ENCODE peak calls at places on chromosomes 7 and 10, in eight cellular contexts. G, L, V, K, H, I, X and O are unnamed samples.

GRCh38 chr7:92330835-92331438 is 85.2 kb downstream of the ANKIB1 start:
- DNase-seq in V (no peak), K (no peak), H (no peak), I (no peak), L (no peak), X (no peak), G (no peak), O (no peak)

GRCh38 chr7:40747856-40748255 is 613.1 kb downstream of the SUGCT start:
- DNase-seq in L (no peak), V (no peak), K (no peak), I (peak; percentile 68), G (no peak), H (no peak), X (no peak), O (no peak)

GRCh38 chr7:4151524-4151923 is 530.6 kb upstream of the FOXK1 start:
- DNase-seq in K (no peak), V (no peak), L (no peak), X (no peak), H (no peak), G (no peak), I (no peak), O (no peak)

GRCh38 chr10:113960617-113961260 is 82.9 kb upstream of the ADRB1 start:
- DNase-seq in K (no peak), G (no peak), L (peak; percentile 30), X (peak; percentile 90), V (no peak), H (no peak), I (peak; percentile 2), O (no peak)

GRCh38 chr7:363626-364025 is 73.7 kb downstream of the FOXL3 start:
- DNase-seq in X (no peak), K (no peak), H (no peak), G (no peak), V (no peak), L (no peak), I (no peak), O (no peak)

GRCh38 chr7:155580367-155580766 is 34.0 kb upstream of the CNPY1 start:
- DNase-seq in K (no peak), V (no peak), G (no peak), I (no peak), L (no peak), X (no peak), H (no peak), O (no peak)

GRCh38 chr7:567305-567883 is 47.7 kb upstream of the PDGFA start:
- DNase-seq in L (no peak), K (no peak), H (no peak), V (no peak), I (no peak), G (no peak), X (no peak), O (no peak)

GRCh38 chr7:76400248-76400647 is 9.2 kb downstream of the SSC4D start:
- DNase-seq in H (no peak), K (no peak), G (no peak), V (no peak), I (no peak), X (no peak), L (no peak), O (no peak)

GRCh38 chr10:115572740-115573455 is 479.7 kb downstream of the ATRNL1 start:
- DNase-seq in K (peak; percentile 19), G (peak; percentile 61), I (no peak), X (peak; percentile 18), V (no peak), H (no peak), L (no peak), O (peak; percentile 33)

GRCh38 chr10:129877773-129878371 is 86.2 kb downstream of the EBF3 start:
- DNase-seq in G (peak; percentile 76), I (peak; percentile 15), H (no peak), X (peak; percentile 23), L (peak; percentile 51), V (no peak), K (peak; percentile 37), O (no peak)

GRCh38 chr10:117865945-117866344 is 180.8 kb downstream of the RAB11FIP2 start:
- DNase-seq in I (no peak), G (no peak), L (no peak), V (no peak), X (no peak), K (no peak), H (no peak), O (no peak)

GRCh38 chr7:131600578-131600977 is 44.1 kb upstream of the PODXL start:
- DNase-seq in L (no peak), K (no peak), V (no peak), G (no peak), H (no peak), X (no peak), I (no peak), O (no peak)

GRCh38 chr7:55108401-55108800 is 89.6 kb downstream of the EGFR start:
- DNase-seq in X (no peak), V (no peak), H (no peak), I (no peak), K (no peak), G (no peak), L (no peak), O (no peak)

GRCh38 chr7:113374924-113375323 is 256.6 kb upstream of the SMIM30 start:
- DNase-seq in G (no peak), V (no peak), L (no peak), X (no peak), I (no peak), H (no peak), K (no peak), O (no peak)
- TF ChIP-seq CTCF in G (no peak), V (no peak), L (no peak), X (no peak), I (no peak), H (no peak), K (no peak), O (no peak)

DNA sequence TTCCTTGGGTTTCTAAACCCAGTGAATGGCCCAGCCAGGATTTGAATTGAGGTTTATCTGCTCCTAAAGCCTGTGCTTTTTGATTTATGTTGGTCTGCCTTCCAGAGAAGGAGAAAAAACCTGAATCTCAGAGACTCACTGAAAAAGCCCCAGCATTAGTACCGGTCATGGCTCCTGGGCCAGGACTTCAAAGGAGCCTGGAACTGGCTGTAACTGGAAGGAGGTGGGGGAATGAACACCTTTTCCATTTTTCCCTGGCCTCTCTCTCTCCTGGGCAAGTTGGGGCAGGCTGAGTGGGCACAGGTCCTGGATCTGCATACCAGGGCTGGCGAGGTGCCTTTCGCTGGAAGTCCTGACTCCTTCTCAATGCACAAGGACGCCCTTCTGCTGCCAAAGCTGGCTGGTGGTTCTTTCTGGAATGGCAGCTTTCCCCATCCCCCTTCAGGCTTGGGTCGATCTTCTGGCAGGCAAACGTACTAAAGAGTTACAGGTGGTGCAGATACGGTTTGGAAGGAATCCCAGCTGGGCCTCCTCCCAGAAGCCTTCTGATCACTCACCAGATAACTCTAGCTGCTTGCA is 268.2 kb downstream of the PTEN start:
- DNase-seq in X (no peak), G (no peak), K (no peak), I (no peak), H (peak; percentile 75), V (peak; percentile 96), L (no peak), O (no peak)
- TF ChIP-seq CTCF in X (no peak), G (peak; percentile 32), K (no peak), I (no peak), H (no peak), V (peak; percentile 72), L (no peak), O (no peak)

DNA sequence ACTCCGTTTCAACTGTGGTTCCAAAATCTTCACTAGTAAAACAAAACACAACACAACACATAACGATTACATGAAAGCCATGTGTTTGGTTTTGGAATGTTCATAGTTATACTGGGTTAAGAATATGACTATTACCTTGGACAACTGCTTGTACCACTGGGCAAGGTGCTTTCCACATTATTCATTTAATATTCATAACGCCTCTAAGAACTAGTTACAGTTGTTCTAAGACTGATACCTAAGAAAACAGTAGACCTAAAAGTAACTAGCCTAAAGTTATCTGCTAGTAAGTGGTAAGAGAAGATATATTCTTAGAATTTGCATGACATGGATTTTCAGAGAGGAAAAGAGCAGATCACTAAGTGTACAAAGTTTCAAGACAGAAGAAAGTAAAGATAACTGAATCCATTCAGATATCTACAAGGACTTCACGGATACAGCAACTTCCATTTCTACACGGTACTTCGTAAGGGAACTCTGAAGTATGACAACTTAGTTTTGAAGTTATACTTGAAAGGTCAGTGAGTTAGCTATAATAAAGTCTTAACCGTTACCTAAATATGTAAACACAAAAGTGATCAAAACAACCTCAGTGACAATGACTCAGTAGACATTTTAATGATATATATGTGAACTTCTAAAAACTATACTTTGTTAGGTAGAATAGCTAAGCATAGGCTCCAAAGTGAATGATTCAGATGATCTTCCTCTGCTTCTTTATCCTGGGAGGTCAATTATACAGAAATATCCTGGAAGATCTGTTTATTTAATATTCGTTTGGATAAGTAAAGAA is 65.1 kb downstream of the MINDY3 start:
- DNase-seq in G (no peak), I (no peak), H (no peak), X (peak; percentile 5), L (no peak), V (no peak), K (no peak), O (no peak)
- TF ChIP-seq CTCF in G (no peak), I (no peak), H (no peak), X (no peak), L (no peak), V (no peak), K (no peak), O (no peak)

GRCh38 chr10:70958396-70958795 is 70.0 kb upstream of the PCBD1 start:
- DNase-seq in G (no peak), X (no peak), I (no peak), L (no peak), V (no peak), K (no peak), H (no peak), O (no peak)

GRCh38 chr10:70952921-70953320 is 64.6 kb upstream of the PCBD1 start:
- DNase-seq in X (no peak), G (no peak), I (no peak), L (no peak), H (no peak), K (no peak), V (no peak), O (no peak)

GRCh38 chr10:70954373-70954772 is 66.0 kb upstream of the PCBD1 start:
- DNase-seq in H (no peak), V (no peak), L (no peak), X (no peak), I (no peak), K (no peak), G (no peak), O (no peak)

GRCh38 chr10:70954777-70955176 is 66.4 kb upstream of the PCBD1 start:
- DNase-seq in H (no peak), V (no peak), L (no peak), G (no peak), X (no peak), I (no peak), K (no peak), O (no peak)

GRCh38 chr10:70956029-70956759 is 67.8 kb upstream of the PCBD1 start:
- DNase-seq in V (no peak), K (no peak), G (no peak), L (no peak), X (peak; percentile 10), I (peak; percentile 18), H (no peak), O (no peak)
- TF ChIP-seq CTCF in V (no peak), K (no peak), G (peak; percentile 74), L (no peak), X (peak; percentile 8), I (no peak), H (no peak), O (no peak)